ENCODE peak calls at places on chromosomes 13 and 19, in five cellular contexts. X is PC-3, W is bronchial epithelial cell, Q is fibroblast of pulmonary artery, U is heart left ventricle. V is an unnamed sample.

GRCh38 chr19:39351537-39352037 is 9.4 kb downstream of the SAMD4B start:
- DNase-seq in Q (no peak), W (no peak), U (no peak), X (no peak), V (no peak)

GRCh38 chr13:114108894-114109293 is 23.5 kb downstream of the RASA3 start:
- DNase-seq in W (no peak), X (no peak), Q (no peak), U (peak; percentile 34), V (no peak)

GRCh38 chr19:56916528-56916927 is 76.0 kb upstream of the PEG3 start:
- DNase-seq in W (no peak), U (no peak), Q (no peak), X (no peak), V (no peak)

GRCh38 chr19:33194527-33194883 is 375 bp downstream of the LRP3 start:
- DNase-seq in U (peak; percentile 63), X (no peak), W (no peak), Q (no peak), V (no peak)

GRCh38 chr13:44768233-44768632 is 192.1 kb upstream of the TSC22D1 start:
- DNase-seq in W (peak; percentile 48), X (no peak), U (no peak), Q (peak; percentile 54), V (no peak)

GRCh38 chr19:7196721-7197168 is 97.5 kb downstream of the INSR start:
- DNase-seq in U (no peak), Q (peak; percentile 36), X (no peak), W (no peak), V (no peak)

GRCh38 chr19:37507167-37507464 is 377 bp downstream of the ZNF793 start:
- DNase-seq in Q (no peak), W (no peak), U (no peak), X (no peak), V (no peak)

GRCh38 chr19:861756-862528 is 2.5 kb downstream of the CFD start:
- DNase-seq in X (peak; percentile 41), U (peak; percentile 81), W (peak; percentile 48), Q (peak; percentile 28), V (peak; percentile 45)

GRCh38 chr13:73741111-73741510 is 393.1 kb downstream of the KLF12 start:
- DNase-seq in Q (peak; percentile 11), U (no peak), W (no peak), X (no peak), V (no peak)

GRCh38 chr19:44141191-44142013 is at the start of gene ZNF234:
- DNase-seq in X (peak; percentile 70), W (peak; percentile 56), Q (peak; percentile 82), U (peak; percentile 85), V (peak; percentile 80)

GRCh38 chr19:23784274-23784673 is 25.6 kb upstream of the ZNF681 start:
- DNase-seq in Q (no peak), X (no peak), W (no peak), U (no peak), V (no peak)

GRCh38 chr13:30864352-30865130 is 41.5 kb upstream of the MEDAG start:
- DNase-seq in W (peak; percentile 41), Q (peak; percentile 93), X (no peak), U (no peak), V (no peak)

GRCh38 chr19:38270587-38271167 is 6.3 kb downstream of the SPINT2 start:
- DNase-seq in Q (no peak), U (no peak), X (peak; percentile 81), W (no peak), V (no peak)

GRCh38 chr13:31631071-31631470 is 108.3 kb upstream of the RXFP2 start:
- DNase-seq in U (no peak), W (no peak), X (no peak), Q (peak; percentile 18), V (peak; percentile 76)

GRCh38 chr13:26991508-26992181 is 180.0 kb downstream of the USP12 start:
- DNase-seq in W (no peak), X (peak; percentile 53), Q (no peak), U (no peak), V (no peak)

GRCh38 chr19:16076154-16076957 is at the start of gene TPM4:
- DNase-seq in X (no peak), W (peak; percentile 82), U (peak; percentile 97), Q (peak; percentile 98), V (peak; percentile 92)

GRCh38 chr19:16078759-16079707 is 2.7 kb downstream of the TPM4 start:
- DNase-seq in U (no peak), X (peak; percentile 99), W (peak; percentile 94), Q (peak; percentile 97), V (peak; percentile 86)

GRCh38 chr19:16075430-16076153 is 703 bp upstream of the TPM4 start:
- DNase-seq in X (no peak), W (no peak), Q (no peak), U (no peak), V (no peak)

GRCh38 chr19:16076958-16077611 is 790 bp downstream of the TPM4 start:
- DNase-seq in X (no peak), Q (no peak), W (no peak), U (peak; percentile 76), V (peak; percentile 71)

DNA sequence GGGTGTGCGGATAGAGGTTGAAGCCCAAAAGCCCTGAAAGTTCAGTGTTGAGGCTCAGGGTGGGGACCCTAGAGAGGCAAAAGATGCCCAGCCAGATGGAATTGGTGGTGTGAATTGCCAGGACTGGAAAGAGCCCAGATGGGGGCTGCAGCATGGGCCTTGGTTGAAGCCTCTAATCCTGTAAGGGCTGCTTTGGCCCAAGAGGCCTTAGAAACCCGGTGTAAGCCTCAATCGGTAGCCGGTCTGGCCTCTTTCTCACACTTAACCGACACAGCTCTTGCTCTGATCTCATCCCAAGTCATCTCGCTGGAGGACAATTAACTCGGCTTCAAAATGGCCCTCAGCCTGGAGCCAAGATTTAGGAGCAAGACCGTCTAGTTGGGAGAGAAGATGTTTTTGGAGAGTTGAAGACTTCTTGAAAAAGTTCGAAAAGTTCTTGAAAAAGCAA is 2.0 kb downstream of the TPM4 start:
- DNase-seq in U (no peak), W (peak; percentile 81), Q (no peak), X (peak; percentile 67), V (peak; percentile 47)
- H3K4me3 ChIP-seq in U (peak overlapping the region; percentile 98), W (peak overlapping the region; percentile 73), Q (peak overlapping the region; percentile 98), X (no peak overlapping the region), V (peak overlapping the region; percentile 89)

GRCh38 chr13:98450012-98450411 is 126.9 kb downstream of the STK24 start:
- DNase-seq in U (no peak), X (no peak), W (no peak), Q (no peak), V (no peak)

GRCh38 chr13:98449273-98449672 is 127.6 kb downstream of the STK24 start:
- DNase-seq in Q (no peak), W (no peak), U (no peak), X (no peak), V (no peak)

GRCh38 chr13:98447130-98447529 is 129.8 kb downstream of the STK24 start:
- DNase-seq in W (no peak), U (no peak), X (no peak), Q (no peak), V (no peak)

GRCh38 chr13:98447881-98448641 is 128.8 kb downstream of the STK24 start:
- DNase-seq in U (peak; percentile 75), Q (no peak), X (peak; percentile 13), W (peak; percentile 20), V (peak; percentile 37)

GRCh38 chr13:98448642-98448928 is 128.3 kb downstream of the STK24 start:
- DNase-seq in X (no peak), W (no peak), Q (no peak), U (no peak), V (no peak)
- TF ChIP-seq CTCF in X (no peak), W (no peak), Q (no peak), U (no peak), V (no peak)

GRCh38 chr13:105450784-105451183 is 1084.7 kb downstream of the EFNB2 start:
- DNase-seq in Q (no peak), X (no peak), W (no peak), U (no peak), V (no peak)

GRCh38 chr13:105442941-105443340 is 1092.5 kb downstream of the EFNB2 start:
- DNase-seq in Q (peak; percentile 99), X (peak; percentile 95), U (no peak), W (peak; percentile 100), V (no peak)

GRCh38 chr13:105445793-105446192 is 1089.7 kb downstream of the EFNB2 start:
- DNase-seq in U (no peak), X (no peak), W (no peak), Q (no peak), V (no peak)

GRCh38 chr13:105442040-105442439 is 1093.4 kb downstream of the EFNB2 start:
- DNase-seq in X (no peak), Q (no peak), W (no peak), U (no peak), V (no peak)

GRCh38 chr13:105446197-105446596 is 1089.3 kb downstream of the EFNB2 start:
- DNase-seq in Q (no peak), W (no peak), X (no peak), U (no peak), V (no peak)
- H3K4me3 ChIP-seq in Q (no peak overlapping the region), W (no peak overlapping the region), X (no peak overlapping the region), U (no peak overlapping the region), V (no peak overlapping the region)

DNA sequence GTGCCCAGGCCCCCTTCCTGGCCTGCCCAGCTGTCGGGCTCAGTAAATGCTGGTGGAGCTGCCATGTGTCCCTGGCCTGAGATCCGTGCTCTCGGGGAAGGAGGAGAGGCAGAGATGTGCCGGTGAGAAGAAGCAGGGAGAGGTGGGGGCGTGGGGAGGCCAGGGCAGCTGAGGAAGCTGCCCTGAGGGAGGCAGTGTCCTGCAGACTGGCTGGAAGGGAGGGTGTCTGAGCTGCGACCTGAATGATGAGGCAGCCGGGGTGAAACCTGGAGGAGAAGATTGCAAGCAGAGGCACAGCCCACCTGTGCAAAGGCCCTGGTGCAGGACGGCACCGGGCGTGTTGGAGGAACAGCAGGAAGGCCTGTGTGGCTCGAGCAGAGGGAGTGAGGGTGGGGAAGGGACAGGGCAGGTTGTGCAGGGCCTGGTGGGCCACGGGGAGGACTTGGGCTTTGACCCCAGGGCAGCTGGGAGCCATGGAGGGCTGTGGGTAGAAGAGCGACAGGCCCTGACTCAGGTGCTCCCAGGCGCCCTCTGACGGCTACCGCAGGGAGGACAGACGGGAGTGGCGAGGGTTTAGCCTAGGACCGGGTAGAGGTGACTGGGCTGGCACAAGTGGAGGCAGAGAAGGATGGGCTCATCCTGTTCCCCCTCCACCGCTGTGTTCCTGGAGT is 14.0 kb upstream of the CELF5 start:
- DNase-seq in Q (peak; percentile 33), W (peak; percentile 32), X (peak; percentile 35), U (peak; percentile 80), V (peak; percentile 57)
- TF ChIP-seq CTCF in Q (peak; percentile 69), W (peak; percentile 82), X (peak; percentile 54), U (peak; percentile 39), V (peak; percentile 67)

V was measured in NB4.